ENCODE peak calls at places on chromosomes 3 and 15, in five cellular contexts. C is suprapubic skin, L is heart left ventricle, S is NT2/D1, G is neural progenitor cell. M is an unnamed sample.
A peak's percentile ranks its signal among the peaks of the same experiment; 100 is the strongest.

GRCh38 chr3:122353215-122353614 is 28.2 kb downstream of the CSTA start:
- DNase-seq in C (no peak), L (no peak), S (no peak), G (no peak), M (no peak)

GRCh38 chr15:22961661-22962221 is 18.4 kb downstream of the CYFIP1 start:
- DNase-seq in C (no peak), L (no peak), S (no peak), G (no peak), M (no peak)

GRCh38 chr3:62873672-62874397 is 1.4 kb downstream of the CADPS start:
- DNase-seq in C (peak; percentile 77), L (peak; percentile 76), S (peak; percentile 82), G (peak; percentile 91), M (peak; percentile 57)

GRCh38 chr3:55629432-55629831 is 142.3 kb upstream of the WNT5A start:
- DNase-seq in C (no peak), L (peak; percentile 33), S (no peak), G (no peak), M (no peak)

GRCh38 chr3:128491071-128491899 is 1.7 kb downstream of the GATA2 start:
- DNase-seq in C (peak; percentile 70), L (no peak), S (no peak), G (peak; percentile 57), M (peak; percentile 74)

GRCh38 chr15:33200444-33200843 is 5.9 kb upstream of the FMN1 start:
- DNase-seq in C (no peak), L (no peak), S (no peak), G (no peak), M (no peak)

GRCh38 chr3:158766364-158766763 is 34.1 kb upstream of the RARRES1 start:
- DNase-seq in C (no peak), L (no peak), S (no peak), G (no peak), M (no peak)

GRCh38 chr15:27268923-27269322 is 297.9 kb downstream of the GABRG3 start:
- DNase-seq in C (no peak), L (no peak), S (no peak), G (no peak), M (no peak)

GRCh38 chr3:16739416-16740091 is 134.3 kb upstream of the DAZL start:
- DNase-seq in C (no peak), L (no peak), S (no peak), G (no peak), M (no peak)
- H3K4me3 ChIP-seq in C (no peak overlapping the region), L (no peak overlapping the region), S (no peak overlapping the region), G (no peak overlapping the region), M (no peak overlapping the region)

GRCh38 chr3:42025388-42026138 is 63.7 kb upstream of the ULK4 start:
- DNase-seq in C (peak; percentile 83), L (peak; percentile 96), S (peak; percentile 88), G (peak; percentile 95), M (peak; percentile 88)
- H3K4me3 ChIP-seq in C (peak overlapping the region; percentile 4), L (peak overlapping the region; percentile 21), S (no peak overlapping the region), G (peak overlapping the region; percentile 25), M (no peak overlapping the region)

GRCh38 chr3:57080171-57080570 is 19.7 kb downstream of the SPATA12 start:
- DNase-seq in C (no peak), L (no peak), S (no peak), G (no peak), M (no peak)

GRCh38 chr3:57081173-57081572 is 20.7 kb downstream of the SPATA12 start:
- DNase-seq in C (no peak), L (no peak), S (no peak), G (no peak), M (no peak)

GRCh38 chr3:57085211-57085610 is 24.7 kb downstream of the SPATA12 start:
- DNase-seq in C (no peak), L (no peak), S (no peak), G (no peak), M (no peak)

GRCh38 chr3:57079221-57079831 is 18.9 kb downstream of the SPATA12 start:
- DNase-seq in C (no peak), L (peak; percentile 43), S (peak; percentile 47), G (peak; percentile 81), M (peak; percentile 84)

DNA sequence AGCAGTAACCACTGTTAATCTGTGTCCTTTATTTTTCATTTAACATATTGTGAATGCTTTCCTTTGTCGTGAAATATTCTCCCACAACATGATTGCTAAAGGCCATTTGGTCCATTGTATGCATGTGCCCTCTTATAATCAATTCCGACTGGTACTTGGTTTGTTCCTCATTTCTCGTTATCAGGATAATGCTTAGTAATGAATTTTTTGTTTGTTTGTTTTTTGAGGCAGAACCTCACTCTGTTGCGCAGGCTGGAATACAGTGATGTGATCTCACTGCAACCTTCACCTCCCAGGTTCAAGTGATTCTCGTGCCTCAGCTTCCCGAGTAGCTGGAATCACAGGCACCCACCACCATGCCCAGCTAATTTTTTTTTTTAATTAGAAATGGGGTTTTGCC is 22.0 kb downstream of the SPATA12 start:
- DNase-seq in C (no peak), L (no peak), S (no peak), G (no peak), M (no peak)
- H3K4me3 ChIP-seq in C (no peak overlapping the region), L (no peak overlapping the region), S (no peak overlapping the region), G (no peak overlapping the region), M (no peak overlapping the region)

GRCh38 chr3:154889227-154889634 is 190.9 kb upstream of the MME start:
- DNase-seq in C (no peak), L (no peak), S (no peak), G (no peak), M (no peak)

GRCh38 chr3:154886437-154886836 is 193.7 kb upstream of the MME start:
- DNase-seq in C (no peak), L (no peak), S (no peak), G (no peak), M (no peak)

GRCh38 chr3:154888386-154888785 is 191.7 kb upstream of the MME start:
- DNase-seq in C (no peak), L (no peak), S (no peak), G (no peak), M (no peak)

GRCh38 chr3:154887869-154888268 is 192.2 kb upstream of the MME start:
- DNase-seq in C (no peak), L (no peak), S (no peak), G (no peak), M (no peak)

DNA sequence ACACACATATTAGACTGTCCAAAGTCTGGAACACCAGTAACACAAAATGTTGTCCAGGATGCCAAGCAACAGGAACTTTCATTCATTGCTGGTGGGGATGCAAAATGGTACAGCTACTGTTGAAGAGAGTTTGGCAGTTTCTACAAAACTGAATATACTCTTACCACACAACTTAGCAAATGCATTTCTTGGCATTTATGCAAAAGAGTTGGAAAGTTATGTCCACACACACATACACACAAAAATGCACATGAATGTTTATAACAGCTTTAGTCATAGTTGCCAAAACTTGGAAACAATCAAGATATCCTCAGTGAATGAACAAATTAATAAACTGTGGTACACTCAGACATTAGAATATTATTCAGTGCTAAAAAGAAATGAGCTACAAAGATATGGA is 195.1 kb upstream of the MME start:
- DNase-seq in C (no peak), L (no peak), S (no peak), G (no peak), M (no peak)
- H3K4me3 ChIP-seq in C (no peak overlapping the region), L (no peak overlapping the region), S (no peak overlapping the region), G (no peak overlapping the region), M (no peak overlapping the region)

DNA sequence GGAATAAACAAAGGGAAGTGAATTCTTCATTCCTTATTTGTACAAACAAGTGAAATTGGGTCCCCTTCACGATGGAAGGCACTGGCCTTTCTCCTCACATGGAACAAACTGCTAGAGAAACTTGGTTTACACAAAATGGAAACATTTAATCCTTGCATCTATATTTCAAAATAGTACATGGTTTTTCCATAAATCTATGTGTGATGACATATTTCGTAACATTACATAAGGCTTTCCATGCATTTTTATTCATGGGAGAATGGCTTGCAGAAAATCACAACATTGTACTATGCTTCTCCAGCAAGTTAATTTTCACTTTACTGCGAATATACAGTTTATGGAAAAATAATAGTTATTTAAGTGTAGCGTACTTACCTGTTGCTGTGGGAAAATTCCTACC is 81.0 kb upstream of the CDIN1 start:
- DNase-seq in C (no peak), L (no peak), S (no peak), G (no peak), M (no peak)
- H3K4me3 ChIP-seq in C (no peak overlapping the region), L (no peak overlapping the region), S (no peak overlapping the region), G (no peak overlapping the region), M (no peak overlapping the region)

GRCh38 chr3:147368561-147369151 is 37.7 kb downstream of the ZIC4 start:
- DNase-seq in C (no peak), L (no peak), S (no peak), G (peak; percentile 57), M (no peak)
- H3K4me3 ChIP-seq in C (no peak overlapping the region), L (no peak overlapping the region), S (no peak overlapping the region), G (no peak overlapping the region), M (no peak overlapping the region)

GRCh38 chr3:106176734-106177133 is 307.9 kb upstream of the CBLB start:
- DNase-seq in C (no peak), L (no peak), S (no peak), G (no peak), M (no peak)
- H3K4me3 ChIP-seq in C (peak overlapping the region; percentile 8), L (peak overlapping the region; percentile 23), S (no peak overlapping the region), G (no peak overlapping the region), M (no peak overlapping the region)

M was measured in HAP-1.